ENCODE peak calls at places on chromosomes 2 and 18, in four cellular contexts. F is neural progenitor cell, N is DND-41, B is tibial artery. Q is an unnamed sample. For H3K9me3, the result is how much of the 10 kb centered on the place peaks cover.

GRCh38 chr2:28233070-28233718 is 159.5 kb upstream of the FOSL2 start:
- DNase-seq in F (no peak), N (no peak), B (no peak), Q (no peak)

GRCh38 chr18:31736630-31737029 is 24.1 kb downstream of the SLC25A52 start:
- DNase-seq in F (no peak), N (no peak), B (no peak), Q (no peak)

GRCh38 chr2:59885536-59885935 is 667.9 kb downstream of the BCL11A start:
- DNase-seq in F (no peak), N (peak), B (no peak), Q (no peak)

GRCh38 chr2:214542866-214543265 is 132.0 kb downstream of the VWC2L start:
- DNase-seq in F (no peak), N (no peak), B (no peak), Q (no peak)

GRCh38 chr2:26157580-26157979 is 15.3 kb upstream of the GAREM2 start:
- DNase-seq in F (no peak), N (no peak), B (no peak), Q (no peak)

GRCh38 chr18:58862851-58863538 is 1.7 kb upstream of the ZNF532 start:
- DNase-seq in F (peak), N (no peak), B (peak), Q (no peak)

GRCh38 chr2:217277646-217278048 is 417.8 kb upstream of the TNP1 start:
- DNase-seq in F (no peak), N (no peak), B (no peak), Q (no peak)

GRCh38 chr18:79393626-79394401 is 1.9 kb upstream of the NFATC1 start:
- DNase-seq in F (peak), N (peak), B (peak), Q (no peak)

GRCh38 chr2:6580982-6581381 is 284.7 kb downstream of the CMPK2 start:
- DNase-seq in F (no peak), N (no peak), B (no peak), Q (no peak)

GRCh38 chr2:71558300-71559051 is 105.1 kb downstream of the DYSF start:
- DNase-seq in F (no peak), N (no peak), B (no peak), Q (no peak)

GRCh38 chr2:193843675-193844074 is 1648.9 kb upstream of the TMEFF2 start:
- DNase-seq in F (no peak), N (no peak), B (no peak), Q (no peak)

GRCh38 chr2:110157153-110157793 is 41.7 kb upstream of the MALL start:
- DNase-seq in F (peak), N (peak), B (no peak), Q (no peak)

GRCh38 chr2:127411609-127412370 is 6.4 kb upstream of the PROC start:
- DNase-seq in F (no peak), N (no peak), B (no peak), Q (no peak)

GRCh38 chr2:143594745-143595144 is 465.5 kb downstream of the ARHGAP15 start:
- DNase-seq in F (no peak), N (no peak), B (no peak), Q (no peak)

GRCh38 chr2:151071382-151071781 is 190.3 kb downstream of the RBM43 start:
- DNase-seq in F (peak), N (no peak), B (no peak), Q (no peak)

GRCh38 chr2:85800576-85800975 is 46.8 kb downstream of the ATOH8 start:
- DNase-seq in F (no peak), N (peak), B (no peak), Q (no peak)

GRCh38 chr2:152047826-152048476 is 50.9 kb downstream of the CACNB4 start:
- DNase-seq in F (peak), N (no peak), B (no peak), Q (no peak)

GRCh38 chr18:13641551-13642439 is 84.6 kb downstream of the FAM210A start:
- DNase-seq in F (no peak), N (no peak), B (no peak), Q (no peak)

GRCh38 chr2:72204782-72205545 is 57.3 kb upstream of the CYP26B1 start:
- DNase-seq in F (no peak), N (no peak), B (no peak), Q (no peak)

GRCh38 chr2:20539776-20540586 is 93.1 kb downstream of the RHOB start:
- DNase-seq in F (no peak), N (no peak), B (no peak), Q (no peak)

GRCh38 chr2:224211821-224212220 is 172.7 kb upstream of the SERPINE2 start:
- DNase-seq in F (no peak), N (no peak), B (no peak), Q (no peak)

GRCh38 chr2:60483400-60483799 is 70.1 kb downstream of the BCL11A start:
- DNase-seq in F (no peak), N (no peak), B (no peak), Q (no peak)

GRCh38 chr2:71747573-71747972 is 294.2 kb downstream of the DYSF start:
- DNase-seq in F (no peak), N (no peak), B (no peak), Q (no peak)

GRCh38 chr2:27051902-27052645 is 606 bp downstream of the AGBL5 start:
- DNase-seq in F (peak), N (no peak), B (peak), Q (no peak)

DNA sequence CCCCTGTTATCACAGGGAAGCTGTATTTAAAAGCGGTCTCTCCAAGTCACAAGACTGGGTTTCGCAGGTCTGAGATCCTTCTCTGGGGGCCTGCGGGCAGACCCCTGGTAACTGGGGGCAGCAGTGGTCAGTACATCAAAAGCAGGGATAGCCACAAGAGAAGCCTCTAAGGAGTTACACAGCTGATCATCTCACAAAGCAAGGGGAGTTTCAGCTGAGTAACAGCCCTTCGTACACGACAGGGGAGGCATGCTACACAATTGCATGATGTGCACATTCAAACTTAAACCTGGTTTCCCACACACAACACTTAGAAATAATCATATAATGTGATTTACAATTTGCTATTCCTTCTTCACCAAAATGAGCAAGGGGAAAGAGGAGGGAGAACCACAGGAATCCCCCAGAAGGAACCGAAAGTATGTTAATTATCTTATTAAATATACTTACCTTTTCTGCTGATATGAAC is 87.5 kb downstream of the TMEM131 start:
- DNase-seq in F (no peak), N (no peak), B (no peak), Q (no peak)
- H3K9me3 ChIP-seq in F (under half), N (under half), B (under half), Q (under half)

DNA sequence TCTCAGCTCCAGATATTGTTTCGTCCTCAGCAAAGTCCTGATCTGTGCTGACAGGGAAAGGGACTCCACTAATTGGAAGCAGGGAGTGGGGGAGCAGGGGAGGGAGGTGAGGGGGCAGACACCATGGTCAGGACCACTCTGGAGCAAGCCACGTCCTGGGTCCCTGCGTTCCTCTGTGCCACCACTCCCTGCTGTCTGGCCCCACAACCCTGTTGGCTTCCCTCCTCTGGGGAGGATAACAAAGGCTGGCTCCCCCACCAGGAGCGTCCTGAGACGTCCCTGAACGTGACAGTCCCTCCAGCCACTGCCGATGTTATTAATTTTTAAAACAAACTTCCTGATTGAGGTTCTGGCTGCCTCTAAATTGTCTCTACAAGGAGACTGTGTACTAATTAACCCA is 257.3 kb downstream of the SETBP1 start:
- DNase-seq in F (peak), N (no peak), B (no peak), Q (no peak)
- H3K4me3 ChIP-seq in F (no peak), N (no peak), B (no peak), Q (no peak)

DNA sequence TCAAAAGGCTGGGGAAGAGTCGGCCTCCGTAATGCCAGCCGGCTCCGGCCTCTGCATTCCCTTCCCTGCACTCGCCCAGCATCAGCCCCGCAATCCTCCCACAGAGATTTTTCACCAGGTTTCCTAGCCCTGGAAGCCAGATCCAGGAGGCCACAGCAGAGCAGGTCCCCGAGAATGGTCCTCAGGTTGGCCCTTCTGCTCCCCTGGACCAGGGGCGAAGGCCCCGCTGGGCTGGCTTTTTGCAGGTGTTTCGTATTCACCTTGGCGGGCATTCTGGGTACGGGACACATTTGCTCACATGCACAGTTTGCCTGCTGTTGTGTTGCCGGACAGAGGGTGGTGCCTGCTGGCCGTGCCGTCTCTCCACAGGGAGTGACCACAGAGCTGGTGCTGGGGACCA is 309.5 kb downstream of the NDUFA10 start:
- DNase-seq in F (no peak), N (no peak), B (peak), Q (no peak)
- H3K9me3 ChIP-seq in F (under half), N (under half), B (under half), Q (under half)

GRCh38 chr2:38095996-38096861 is 20.3 kb upstream of the CYP1B1 start:
- DNase-seq in F (peak), N (no peak), B (no peak), Q (no peak)

GRCh38 chr2:38097611-38098350 is 21.8 kb upstream of the CYP1B1 start:
- DNase-seq in F (peak), N (no peak), B (no peak), Q (no peak)

GRCh38 chr2:38093503-38093902 is 17.6 kb upstream of the CYP1B1 start:
- DNase-seq in F (no peak), N (no peak), B (no peak), Q (no peak)

GRCh38 chr2:38095079-38095478 is 19.1 kb upstream of the CYP1B1 start:
- DNase-seq in F (no peak), N (no peak), B (no peak), Q (no peak)

DNA sequence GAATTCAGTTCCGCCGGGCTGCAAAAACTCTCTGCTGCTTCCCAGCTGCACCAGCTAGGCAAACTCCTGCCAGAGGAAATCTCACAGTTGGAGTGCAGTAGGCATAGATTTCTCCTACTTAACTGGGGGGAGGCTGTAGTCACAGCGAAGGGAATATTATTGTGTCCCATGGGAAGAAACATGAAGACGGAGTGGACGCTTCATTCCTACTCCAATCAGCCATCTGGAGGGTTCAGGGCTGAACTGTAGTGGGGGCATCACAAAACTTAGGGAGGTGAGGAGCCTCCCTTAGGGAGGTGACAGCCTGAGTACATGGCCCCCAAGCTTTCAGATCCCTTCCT is 19.7 kb upstream of the CYP1B1 start:
- DNase-seq in F (no peak), N (no peak), B (no peak), Q (no peak)
- H3K4me3 ChIP-seq in F (no peak), N (no peak), B (no peak), Q (no peak)

GRCh38 chr2:171625013-171625412 is 62.3 kb upstream of the DYNC1I2 start:
- DNase-seq in F (no peak), N (no peak), B (no peak), Q (no peak)

GRCh38 chr2:171630812-171631626 is 56.2 kb upstream of the DYNC1I2 start:
- DNase-seq in F (peak), N (peak), B (no peak), Q (no peak)

GRCh38 chr2:171629113-171629512 is 58.2 kb upstream of the DYNC1I2 start:
- DNase-seq in F (no peak), N (no peak), B (no peak), Q (no peak)

GRCh38 chr2:171626949-171627348 is 60.3 kb upstream of the DYNC1I2 start:
- DNase-seq in F (no peak), N (no peak), B (no peak), Q (no peak)

GRCh38 chr2:171627412-171627811 is 59.9 kb upstream of the DYNC1I2 start:
- DNase-seq in F (no peak), N (no peak), B (no peak), Q (no peak)
- H3K9me3 ChIP-seq in F (under half), N (under half), B (under half), Q (under half)

DNA sequence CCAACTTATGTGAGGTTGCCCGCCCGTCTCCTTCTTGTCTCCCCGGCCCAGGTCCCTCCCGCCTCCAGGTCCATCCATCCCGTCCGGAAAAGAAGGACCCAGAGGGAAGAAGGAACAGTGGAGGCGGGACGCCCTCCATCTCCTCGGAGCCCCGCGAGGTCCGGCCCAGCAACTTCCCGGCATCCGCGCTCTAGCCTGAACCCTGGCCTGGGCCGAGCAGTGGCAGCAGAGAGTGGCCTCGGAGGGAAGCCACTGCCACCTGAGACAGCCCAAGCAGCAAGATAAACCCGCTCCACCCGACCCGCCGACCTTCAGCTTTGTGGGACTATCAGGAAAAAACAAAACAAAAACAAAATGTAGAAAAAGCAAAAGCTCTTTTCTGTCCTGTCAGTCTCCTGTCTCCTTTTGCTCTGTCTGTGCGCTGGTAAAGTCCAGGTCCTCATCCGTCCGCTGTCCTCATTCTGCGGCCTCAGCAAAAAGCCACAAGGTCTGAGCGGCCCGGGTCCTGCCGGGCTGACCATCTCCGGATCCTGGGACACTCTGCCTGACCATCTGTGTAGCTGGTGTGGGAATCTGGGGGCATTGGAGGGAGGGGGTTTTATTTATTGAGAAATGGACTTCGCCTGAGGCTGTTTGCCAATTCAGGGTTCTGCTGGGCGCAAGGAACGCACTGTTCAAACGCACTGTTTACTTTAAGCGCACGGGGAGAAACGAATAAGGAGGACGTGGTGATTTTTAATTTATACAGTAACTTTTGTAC is 3.1 kb downstream of the DLX1 start:
- DNase-seq in F (peak), N (no peak), B (no peak), Q (no peak)
- H3K4me3 ChIP-seq in F (no peak), N (no peak), B (no peak), Q (no peak)

GRCh38 chr2:222964632-222965031 is 87.4 kb upstream of the KCNE4 start:
- DNase-seq in F (no peak), N (no peak), B (no peak), Q (no peak)

GRCh38 chr2:222965555-222965954 is 86.4 kb upstream of the KCNE4 start:
- DNase-seq in F (no peak), N (no peak), B (no peak), Q (no peak)

GRCh38 chr2:222959358-222959757 is 92.6 kb upstream of the KCNE4 start:
- DNase-seq in F (peak), N (no peak), B (no peak), Q (no peak)

DNA sequence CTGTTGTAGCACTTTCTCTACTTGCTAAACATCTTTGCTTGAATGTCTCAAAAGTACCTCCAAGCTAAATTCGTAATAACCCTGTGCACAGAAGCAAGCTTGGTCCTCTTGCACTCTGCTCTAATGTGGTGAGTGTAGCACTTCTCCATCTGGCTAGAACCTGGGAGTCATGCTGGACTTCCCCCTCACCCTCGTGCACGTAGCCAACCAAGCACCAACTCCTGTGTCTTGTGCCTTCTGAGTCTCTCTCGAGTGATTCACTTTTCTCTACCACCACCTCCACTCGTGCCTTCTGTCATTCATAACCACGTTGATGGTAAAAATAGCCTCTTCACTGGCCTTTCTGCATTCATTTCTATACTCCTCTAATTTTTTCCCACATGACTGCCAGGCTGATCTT is 91.9 kb upstream of the KCNE4 start:
- DNase-seq in F (no peak), N (no peak), B (no peak), Q (no peak)
- H3K9me3 ChIP-seq in F (under half), N (under half), B (under half), Q (under half)

Q was measured in CD8-positive, alpha-beta T cell.